ENCODE peak calls at places on chromosomes 2 and 18, in six cellular contexts. One of them, this sample, is unnamed.

GRCh38 chr2:74396149-74396548 is 16.0 kb upstream of the DCTN1 start:
- DNase-seq in Panc1: no peak
- DNase-seq in NCI-H345: no peak
- DNase-seq in naive thymus-derived CD8-positive, alpha-beta T cell: no peak
- DNase-seq in T1000: no peak
- DNase-seq in GM04504: no peak
- DNase-seq in this sample: no peak

GRCh38 chr18:3482258-3482657 is 32.3 kb downstream of the TGIF1 start:
- DNase-seq in Panc1: no peak
- DNase-seq in NCI-H345: no peak
- DNase-seq in naive thymus-derived CD8-positive, alpha-beta T cell: no peak
- DNase-seq in T1000: no peak
- DNase-seq in GM04504: no peak
- DNase-seq in this sample: no peak

GRCh38 chr2:67917332-67918054 is 145.3 kb downstream of the C1D start:
- DNase-seq in Panc1: no peak
- DNase-seq in NCI-H345: no peak
- DNase-seq in naive thymus-derived CD8-positive, alpha-beta T cell: no peak
- DNase-seq in T1000: peak; percentile 59
- DNase-seq in GM04504: peak; percentile 96
- DNase-seq in this sample: peak; percentile 49

GRCh38 chr18:7871560-7872456 is 304.7 kb downstream of the PTPRM start:
- DNase-seq in Panc1: no peak
- DNase-seq in NCI-H345: no peak
- DNase-seq in naive thymus-derived CD8-positive, alpha-beta T cell: no peak
- DNase-seq in T1000: no peak
- DNase-seq in GM04504: no peak
- DNase-seq in this sample: no peak

GRCh38 chr2:176934869-176935415 is 277.7 kb upstream of the HNRNPA3 start:
- DNase-seq in Panc1: no peak
- DNase-seq in NCI-H345: no peak
- DNase-seq in naive thymus-derived CD8-positive, alpha-beta T cell: no peak
- DNase-seq in T1000: no peak
- DNase-seq in GM04504: peak; percentile 3
- DNase-seq in this sample: no peak

GRCh38 chr2:189037518-189037917 is 63.3 kb downstream of the COL3A1 start:
- DNase-seq in Panc1: no peak
- DNase-seq in NCI-H345: no peak
- DNase-seq in naive thymus-derived CD8-positive, alpha-beta T cell: no peak
- DNase-seq in T1000: no peak
- DNase-seq in GM04504: no peak
- DNase-seq in this sample: peak; percentile 3

GRCh38 chr2:112646102-112646719 is 472 bp downstream of the SLC20A1 start:
- DNase-seq in Panc1: no peak
- DNase-seq in NCI-H345: peak; percentile 75
- DNase-seq in naive thymus-derived CD8-positive, alpha-beta T cell: peak; percentile 48
- DNase-seq in T1000: no peak
- DNase-seq in GM04504: no peak
- DNase-seq in this sample: no peak

GRCh38 chr2:54672587-54673456 is 50.6 kb upstream of the EML6 start:
- DNase-seq in Panc1: no peak
- DNase-seq in NCI-H345: no peak
- DNase-seq in naive thymus-derived CD8-positive, alpha-beta T cell: no peak
- DNase-seq in T1000: no peak
- DNase-seq in GM04504: no peak
- DNase-seq in this sample: no peak

GRCh38 chr2:181876614-181877063 is 14.9 kb upstream of the ITPRID2 start:
- DNase-seq in Panc1: no peak
- DNase-seq in NCI-H345: no peak
- DNase-seq in naive thymus-derived CD8-positive, alpha-beta T cell: no peak
- DNase-seq in T1000: peak; percentile 43
- DNase-seq in GM04504: no peak
- DNase-seq in this sample: no peak

GRCh38 chr2:219352448-219353023 is 20.0 kb upstream of the RESP18 start:
- DNase-seq in Panc1: peak; percentile 30
- DNase-seq in NCI-H345: peak; percentile 61
- DNase-seq in naive thymus-derived CD8-positive, alpha-beta T cell: peak; percentile 51
- DNase-seq in T1000: no peak
- DNase-seq in GM04504: peak; percentile 31
- DNase-seq in this sample: peak; percentile 78

GRCh38 chr2:216155954-216156353 is 46.8 kb downstream of the XRCC5 start:
- DNase-seq in Panc1: no peak
- DNase-seq in NCI-H345: no peak
- DNase-seq in naive thymus-derived CD8-positive, alpha-beta T cell: no peak
- DNase-seq in T1000: no peak
- DNase-seq in GM04504: no peak
- DNase-seq in this sample: no peak

GRCh38 chr2:106885326-106885725 is 641 bp downstream of the ST6GAL2 start:
- DNase-seq in Panc1: no peak
- DNase-seq in NCI-H345: peak; percentile 39
- DNase-seq in naive thymus-derived CD8-positive, alpha-beta T cell: no peak
- DNase-seq in T1000: no peak
- DNase-seq in GM04504: no peak
- DNase-seq in this sample: no peak